ENCODE peak calls at places on chromosomes 7 and 10, in six cellular contexts. C is fibroblast of lung, J is fibroblast of mammary gland, Q is K562, A is Panc1, W is retinal pigment epithelial cell. U is an unnamed sample.

GRCh38 chr7:82015751-82016150 is 245.9 kb upstream of the HGF start:
- DNase-seq in C (peak; percentile 29), J (peak; percentile 19), Q (no peak), A (no peak), W (peak; percentile 25), U (no peak)

GRCh38 chr7:21946228-21946709 is 570 bp upstream of the CDCA7L start:
- DNase-seq in C (no peak), J (peak; percentile 12), Q (no peak), A (no peak), W (no peak), U (no peak)

GRCh38 chr7:2078899-2079298 is 153.8 kb downstream of the MAD1L1 start:
- DNase-seq in C (no peak), J (no peak), Q (no peak), A (no peak), W (no peak), U (no peak)

GRCh38 chr7:39259391-39260003 is 281.8 kb downstream of the POU6F2 start:
- DNase-seq in C (no peak), J (no peak), Q (no peak), A (no peak), W (no peak), U (no peak)

GRCh38 chr10:52279546-52279945 is 34.5 kb upstream of the DKK1 start:
- DNase-seq in C (no peak), J (no peak), Q (no peak), A (no peak), W (no peak), U (no peak)

GRCh38 chr10:98582363-98582762 is 135.6 kb upstream of the HPS1 start:
- DNase-seq in C (no peak), J (no peak), Q (no peak), A (no peak), W (no peak), U (no peak)

GRCh38 chr7:46811529-46811928 is 770.4 kb downstream of the TNS3 start:
- DNase-seq in C (peak; percentile 82), J (peak; percentile 98), Q (no peak), A (no peak), W (peak; percentile 31), U (no peak)

GRCh38 chr10:97765201-97765600 is 6.6 kb downstream of the SFRP5 start:
- DNase-seq in C (no peak), J (no peak), Q (no peak), A (no peak), W (no peak), U (no peak)

GRCh38 chr10:42982886-42983594 is 93.8 kb upstream of the RET start:
- DNase-seq in C (no peak), J (no peak), Q (no peak), A (no peak), W (no peak), U (no peak)

GRCh38 chr10:62467509-62467908 is 93.3 kb downstream of the ZNF365 start:
- DNase-seq in C (no peak), J (peak; percentile 40), Q (no peak), A (no peak), W (no peak), U (no peak)

GRCh38 chr7:21912305-21912704 is 33.4 kb downstream of the CDCA7L start:
- DNase-seq in C (peak; percentile 46), J (peak; percentile 78), Q (no peak), A (no peak), W (no peak), U (no peak)

GRCh38 chr10:11639861-11640764 is 28.7 kb upstream of the USP6NL start:
- DNase-seq in C (peak; percentile 8), J (no peak), Q (peak; percentile 76), A (no peak), W (peak; percentile 79), U (no peak)

GRCh38 chr7:28358423-28358868 is 53.9 kb upstream of the CREB5 start:
- DNase-seq in C (peak; percentile 99), J (peak; percentile 99), Q (no peak), A (peak; percentile 73), W (peak; percentile 70), U (no peak)

GRCh38 chr7:80450621-80451308 is 61.1 kb downstream of the GNAT3 start:
- DNase-seq in C (peak; percentile 36), J (peak; percentile 39), Q (no peak), A (no peak), W (no peak), U (no peak)

GRCh38 chr7:26201261-26202018 is at the start of gene CBX3:
- DNase-seq in C (peak; percentile 76), J (no peak), Q (peak; percentile 97), A (no peak), W (no peak), U (peak; percentile 90)

GRCh38 chr7:15977663-15978062 is 291.2 kb upstream of the MEOX2 start:
- DNase-seq in C (peak; percentile 22), J (peak; percentile 54), Q (no peak), A (no peak), W (no peak), U (no peak)

GRCh38 chr10:96413151-96413787 is 54.5 kb upstream of the OPALIN start:
- DNase-seq in C (no peak), J (no peak), Q (peak; percentile 15), A (no peak), W (no peak), U (no peak)
- TF ChIP-seq CTCF in C (no peak), J (no peak), Q (peak; percentile 22), A (no peak), W (peak; percentile 13), U (no peak)

DNA sequence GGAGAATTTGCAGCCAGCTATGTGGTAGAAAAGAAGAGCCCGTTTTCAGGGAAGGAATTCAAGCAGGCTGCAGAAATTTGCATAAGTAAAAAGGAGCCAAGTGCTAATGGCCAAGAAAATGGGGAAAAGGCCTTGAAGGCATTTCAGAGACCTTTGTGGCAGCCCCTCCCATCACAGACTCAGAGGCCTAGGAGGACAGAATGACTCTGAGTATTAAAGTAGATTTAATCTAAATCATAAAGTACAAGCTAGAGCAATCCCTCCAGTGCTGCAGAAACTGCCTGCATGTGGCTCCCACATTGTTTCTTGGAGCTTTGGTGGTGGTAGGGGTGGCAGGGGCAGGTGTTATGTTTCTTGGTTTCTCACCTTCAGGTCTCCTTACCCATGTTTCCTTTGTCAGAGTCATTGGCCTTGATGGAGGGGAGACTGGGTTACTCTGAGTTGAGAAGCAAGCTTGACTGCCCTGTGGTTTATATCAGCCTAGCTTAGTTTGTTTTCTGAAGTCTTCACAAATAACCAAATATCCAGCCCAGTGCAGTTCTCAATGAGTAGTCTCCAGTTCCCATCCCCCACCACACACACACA is 34.6 kb downstream of the ITPRIP start:
- DNase-seq in C (no peak), J (no peak), Q (no peak), A (no peak), W (no peak), U (no peak)
- TF ChIP-seq CTCF in C (no peak), J (no peak), Q (no peak), A (no peak), W (no peak), U (no peak)

GRCh38 chr10:67917169-67917568 is 32.7 kb downstream of the SIRT1 start:
- DNase-seq in C (no peak), J (no peak), Q (no peak), A (no peak), W (no peak), U (no peak)
- TF ChIP-seq CTCF in C (no peak), J (no peak), Q (no peak), A (no peak), W (no peak), U (no peak)

DNA sequence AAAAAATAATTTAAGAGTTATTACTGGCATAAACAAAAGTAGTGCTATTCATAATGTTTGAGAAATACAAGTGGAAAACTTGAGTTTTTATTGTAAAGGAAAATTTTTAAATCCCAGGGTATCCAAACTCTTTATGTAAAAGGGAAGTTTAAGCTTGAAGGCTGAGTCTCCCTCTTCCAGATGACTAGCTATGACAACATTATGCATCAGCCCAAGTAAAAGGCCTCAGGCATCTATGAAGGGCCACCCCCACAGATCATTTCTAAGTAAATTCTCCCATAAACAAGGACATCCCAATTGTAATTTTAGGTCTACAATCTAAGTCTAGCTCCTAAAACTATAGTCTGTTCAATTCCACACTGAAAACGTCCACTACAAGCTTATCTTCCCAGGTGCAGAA is 166.2 kb upstream of the STEAP1 start:
- DNase-seq in C (no peak), J (no peak), Q (no peak), A (no peak), W (no peak), U (no peak)
- TF ChIP-seq CTCF in C (no peak), J (no peak), Q (no peak), A (no peak), W (no peak), U (no peak)

GRCh38 chr10:59234814-59235429 is 58.5 kb downstream of the PHYHIPL start:
- DNase-seq in C (peak; percentile 71), J (peak; percentile 57), Q (peak; percentile 8), A (peak; percentile 12), W (no peak), U (no peak)
- TF ChIP-seq CTCF in C (peak; percentile 73), J (peak; percentile 77), Q (peak; percentile 37), A (peak; percentile 68), W (peak; percentile 82), U (no peak)

U was measured in activated B cell treated with CpG ODN at 0.5 μM for 24 hours.